ENCODE peak calls at places on chromosomes 7 and 10, in four cellular contexts. One of them, this sample, is unnamed.

GRCh38 chr7:17677408-17677807 is 262.9 kb downstream of the SNX13 start:
- DNase-seq in HCT116: no peak
- DNase-seq in K562: no peak
- DNase-seq in HepG2: no peak
- DNase-seq in this sample: no peak

GRCh38 chr7:7718461-7718860 is at the start of gene RPA3:
- DNase-seq in HCT116: no peak
- DNase-seq in K562: no peak
- DNase-seq in HepG2: no peak
- DNase-seq in this sample: no peak

GRCh38 chr7:1883031-1883761 is 213.1 kb downstream of the ELFN1 start:
- DNase-seq in HCT116: peak; percentile 68
- DNase-seq in K562: peak; percentile 82
- DNase-seq in HepG2: no peak
- DNase-seq in this sample: peak; percentile 30

GRCh38 chr10:125940515-125940914 is 44.2 kb downstream of the FANK1 start:
- DNase-seq in HCT116: no peak
- DNase-seq in K562: no peak
- DNase-seq in HepG2: no peak
- DNase-seq in this sample: no peak

GRCh38 chr7:11212816-11213215 is 239.1 kb downstream of the PHF14 start:
- DNase-seq in HCT116: no peak
- DNase-seq in K562: no peak
- DNase-seq in HepG2: no peak
- DNase-seq in this sample: no peak

GRCh38 chr7:22934023-22934422 is 79.9 kb downstream of the HYCC1 start:
- DNase-seq in HCT116: no peak
- DNase-seq in K562: no peak
- DNase-seq in HepG2: no peak
- DNase-seq in this sample: no peak

GRCh38 chr10:5656737-5657579 is 9.4 kb downstream of the ASB13 start:
- DNase-seq in HCT116: no peak
- DNase-seq in K562: no peak
- DNase-seq in HepG2: no peak
- DNase-seq in this sample: no peak

GRCh38 chr7:28815928-28816373 is 142.2 kb downstream of the TRIL start:
- DNase-seq in HCT116: no peak
- DNase-seq in K562: no peak
- DNase-seq in HepG2: no peak
- DNase-seq in this sample: no peak

DNA sequence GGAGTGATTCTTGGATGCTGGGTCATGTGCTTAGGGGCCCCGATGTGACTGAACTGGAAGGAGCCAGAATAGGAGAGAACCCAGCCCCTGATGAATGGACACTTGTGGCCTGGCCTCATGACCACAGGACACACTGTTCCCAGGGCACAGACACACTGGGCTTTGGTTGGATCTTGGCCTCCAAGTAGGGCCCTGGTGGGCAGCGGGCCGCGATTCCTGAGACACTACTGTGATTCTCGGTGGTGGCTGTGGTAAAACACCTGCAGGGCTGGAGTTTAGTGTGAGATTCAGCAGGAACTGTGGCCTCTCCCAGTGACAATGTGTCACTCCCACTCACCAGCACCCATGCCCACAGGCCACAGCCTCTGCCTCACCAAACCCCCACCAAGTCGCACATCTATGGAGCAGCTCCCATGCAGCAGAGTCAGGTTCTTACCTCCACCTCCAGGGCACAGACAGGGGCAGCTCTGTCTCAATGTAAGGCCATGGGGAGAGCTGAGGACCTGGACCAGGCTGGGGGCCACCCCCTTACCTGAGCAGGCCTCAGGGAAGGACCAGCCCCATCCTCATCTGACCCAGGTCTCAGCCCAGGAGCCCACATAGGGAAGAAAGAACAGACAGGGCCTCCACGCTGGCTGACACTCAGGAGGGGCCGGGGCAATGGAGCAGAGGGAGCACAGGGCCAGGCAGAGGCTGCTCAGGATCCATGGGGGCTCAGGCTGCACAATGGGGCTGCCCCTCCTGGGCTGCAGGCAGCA is 33.2 kb upstream of the ZNF716 start:
- DNase-seq in HCT116: no peak
- DNase-seq in K562: no peak
- DNase-seq in HepG2: no peak
- DNase-seq in this sample: no peak
- H3K4me3 ChIP-seq in HCT116: no peak overlapping the region
- H3K4me3 ChIP-seq in K562: no peak overlapping the region
- H3K4me3 ChIP-seq in HepG2: no peak overlapping the region
- H3K4me3 ChIP-seq in this sample: no peak overlapping the region

GRCh38 chr10:37109000-37109399 is 16.4 kb upstream of the ANKRD30A start:
- DNase-seq in HCT116: no peak
- DNase-seq in K562: no peak
- DNase-seq in HepG2: no peak
- DNase-seq in this sample: no peak
- H3K9me3 ChIP-seq in HCT116: peaks cover 13% of the 10 kb centered on the region
- H3K9me3 ChIP-seq in K562: no peaks in the 10 kb centered on the region
- H3K9me3 ChIP-seq in HepG2: no peaks in the 10 kb centered on the region
- H3K9me3 ChIP-seq in this sample: no peaks in the 10 kb centered on the region

GRCh38 chr10:118504044-118504944 is 91.2 kb downstream of the PRLHR start:
- DNase-seq in HCT116: peak; percentile 78
- DNase-seq in K562: peak; percentile 47
- DNase-seq in HepG2: no peak
- DNase-seq in this sample: peak; percentile 18
- TF ChIP-seq TCF7L2 in HCT116: peak; percentile 40
- TF ChIP-seq TCF7L2 in K562: no peak
- TF ChIP-seq TCF7L2 in HepG2: no peak
- TF ChIP-seq TCF7L2 in this sample: no peak

GRCh38 chr7:47572101-47572460 is 9.8 kb downstream of the TNS3 start:
- DNase-seq in HCT116: no peak
- DNase-seq in K562: no peak
- DNase-seq in HepG2: no peak
- DNase-seq in this sample: no peak
- H3K4me3 ChIP-seq in HCT116: no peak overlapping the region
- H3K4me3 ChIP-seq in K562: no peak overlapping the region
- H3K4me3 ChIP-seq in HepG2: peak overlapping the region; percentile 5
- H3K4me3 ChIP-seq in this sample: no peak overlapping the region

DNA sequence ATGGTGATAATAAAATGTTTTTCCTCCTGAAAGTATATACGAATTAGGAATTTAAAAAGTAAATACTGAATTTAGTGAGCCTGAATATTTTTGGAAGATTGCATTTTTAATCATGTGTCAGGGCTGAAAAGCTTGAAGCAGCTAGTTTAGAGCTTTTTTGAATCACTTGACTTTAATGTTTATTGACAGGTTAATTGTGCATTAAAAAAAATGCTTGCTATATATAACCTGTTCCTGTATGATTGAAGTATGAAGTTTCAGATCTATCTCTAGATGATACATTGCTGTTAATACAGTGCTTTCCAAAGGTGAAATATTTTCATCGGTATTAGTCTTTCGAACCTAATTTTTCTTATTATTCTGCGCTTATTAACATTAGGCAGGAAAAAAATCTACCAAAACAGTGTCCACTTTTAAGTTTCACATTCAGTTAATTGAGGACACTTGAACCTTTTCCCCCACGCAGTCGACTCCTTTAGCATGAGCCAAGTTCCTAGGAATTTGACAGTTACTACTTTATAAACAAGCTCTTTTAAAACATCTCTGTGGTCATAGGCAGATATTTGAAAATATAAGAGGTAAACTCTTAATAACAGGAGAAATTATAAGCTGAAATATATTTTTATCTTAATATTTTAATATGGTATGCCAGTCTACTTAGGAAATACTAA is 187.1 kb downstream of the MLLT10 start:
- DNase-seq in HCT116: no peak
- DNase-seq in K562: no peak
- DNase-seq in HepG2: no peak
- DNase-seq in this sample: no peak
- H3K9me3 ChIP-seq in HCT116: no peaks in the 10 kb centered on the region
- H3K9me3 ChIP-seq in K562: no peaks in the 10 kb centered on the region
- H3K9me3 ChIP-seq in HepG2: no peaks in the 10 kb centered on the region
- H3K9me3 ChIP-seq in this sample: no peaks in the 10 kb centered on the region